ENCODE peak calls at places on chromosomes 7 and 10, in four cellular contexts. I is psoas muscle, R is IMR-90, W is OCI-LY7. X is an unnamed sample.

GRCh38 chr10:12448729-12449391 is 99.5 kb downstream of the CAMK1D start:
- DNase-seq in I (peak; percentile 37), R (peak; percentile 94), W (peak; percentile 14), X (peak; percentile 91)

GRCh38 chr7:73338321-73338720 is 10.4 kb downstream of the FKBP6 start:
- DNase-seq in I (no peak), R (peak; percentile 74), W (no peak), X (no peak)

GRCh38 chr10:5528989-5529701 is 4.4 kb downstream of the CALML3 start:
- DNase-seq in I (no peak), R (no peak), W (no peak), X (no peak)

GRCh38 chr7:70414368-70414767 is 717.6 kb upstream of the GALNT17 start:
- DNase-seq in I (no peak), R (no peak), W (no peak), X (no peak)

GRCh38 chr7:133753513-133753912 is 373.6 kb upstream of the LRGUK start:
- DNase-seq in I (no peak), R (no peak), W (no peak), X (no peak)

GRCh38 chr10:11724938-11725776 is 17.0 kb upstream of the ECHDC3 start:
- DNase-seq in I (no peak), R (peak; percentile 79), W (peak; percentile 90), X (no peak)

GRCh38 chr10:59674211-59674836 is 35.3 kb downstream of the SLC16A9 start:
- DNase-seq in I (no peak), R (peak; percentile 18), W (no peak), X (no peak)

GRCh38 chr7:96380111-96380512 is 58.2 kb upstream of the SLC25A13 start:
- DNase-seq in I (no peak), R (no peak), W (no peak), X (no peak)

GRCh38 chr7:115096262-115096661 is 174.4 kb downstream of the MDFIC start:
- DNase-seq in I (no peak), R (no peak), W (no peak), X (no peak)

GRCh38 chr10:132939957-132940790 is 2.2 kb downstream of the CFAP46 start:
- DNase-seq in I (peak; percentile 46), R (peak; percentile 47), W (peak; percentile 41), X (no peak)

GRCh38 chr10:29784175-29784773 is 149.5 kb upstream of the SVIL start:
- DNase-seq in I (peak; percentile 63), R (peak; percentile 100), W (no peak), X (peak; percentile 95)

GRCh38 chr7:141012044-141012685 is 2.6 kb downstream of the MRPS33 start:
- DNase-seq in I (peak; percentile 43), R (peak; percentile 62), W (peak; percentile 77), X (peak; percentile 52)

GRCh38 chr7:1951600-1951999 is 281.1 kb downstream of the MAD1L1 start:
- DNase-seq in I (peak; percentile 10), R (no peak), W (no peak), X (no peak)

GRCh38 chr10:6062101-6062771 is at the start of gene IL2RA:
- DNase-seq in I (no peak), R (no peak), W (peak; percentile 56), X (no peak)

GRCh38 chr7:116443101-116443523 is 56.4 kb upstream of the CAV2 start:
- DNase-seq in I (no peak), R (peak; percentile 97), W (no peak), X (peak; percentile 60)
- H3K27ac ChIP-seq in I (no peak overlapping the region), R (peak overlapping the region; percentile 87), W (no peak overlapping the region), X (peak overlapping the region; percentile 96)

GRCh38 chr7:95238252-95238938 is 85.9 kb downstream of the PON1 start:
- DNase-seq in I (no peak), R (no peak), W (no peak), X (no peak)

GRCh38 chr7:95244616-95245015 is 79.7 kb downstream of the PON1 start:
- DNase-seq in I (no peak), R (no peak), W (no peak), X (no peak)

GRCh38 chr7:95245828-95246227 is 78.5 kb downstream of the PON1 start:
- DNase-seq in I (no peak), R (no peak), W (no peak), X (no peak)

DNA sequence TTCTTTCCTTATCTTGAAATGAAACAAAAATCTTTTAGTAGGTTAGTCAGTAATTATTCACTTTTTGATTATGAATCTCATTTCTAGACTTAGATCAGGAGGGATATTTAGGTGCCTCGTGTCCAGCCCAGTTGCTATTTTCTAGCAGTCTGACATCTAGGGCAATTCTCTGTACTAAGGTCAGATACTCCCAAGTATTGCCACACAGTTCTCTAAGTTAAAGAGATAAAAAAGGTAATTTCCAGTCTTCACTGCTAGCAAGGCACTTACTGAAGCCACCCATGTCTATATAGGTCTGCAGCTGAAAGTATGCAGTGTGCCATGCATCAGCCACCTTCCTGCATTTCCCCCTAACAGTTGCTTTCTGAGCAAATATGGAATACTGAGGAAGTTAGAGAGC is 83.4 kb downstream of the PON1 start:
- DNase-seq in I (no peak), R (no peak), W (no peak), X (no peak)
- H3K4me3 ChIP-seq in I (no peak overlapping the region), R (no peak overlapping the region), W (no peak overlapping the region), X (no peak overlapping the region)

GRCh38 chr10:119209050-119209735 is 1.8 kb downstream of the GRK5 start:
- DNase-seq in I (peak; percentile 71), R (peak; percentile 80), W (peak; percentile 64), X (peak; percentile 78)

GRCh38 chr10:119209736-119210355 is 2.5 kb downstream of the GRK5 start:
- DNase-seq in I (no peak), R (peak; percentile 37), W (no peak), X (no peak)

GRCh38 chr10:119211625-119212441 is 4.5 kb downstream of the GRK5 start:
- DNase-seq in I (no peak), R (no peak), W (no peak), X (peak; percentile 46)

GRCh38 chr10:119210633-119211032 is 3.3 kb downstream of the GRK5 start:
- DNase-seq in I (no peak), R (no peak), W (no peak), X (no peak)

GRCh38 chr10:119211176-119211575 is 3.8 kb downstream of the GRK5 start:
- DNase-seq in I (no peak), R (peak; percentile 90), W (no peak), X (no peak)
- H3K27ac ChIP-seq in I (peak overlapping the region; percentile 31), R (peak overlapping the region; percentile 94), W (no peak overlapping the region), X (peak overlapping the region; percentile 80)

DNA sequence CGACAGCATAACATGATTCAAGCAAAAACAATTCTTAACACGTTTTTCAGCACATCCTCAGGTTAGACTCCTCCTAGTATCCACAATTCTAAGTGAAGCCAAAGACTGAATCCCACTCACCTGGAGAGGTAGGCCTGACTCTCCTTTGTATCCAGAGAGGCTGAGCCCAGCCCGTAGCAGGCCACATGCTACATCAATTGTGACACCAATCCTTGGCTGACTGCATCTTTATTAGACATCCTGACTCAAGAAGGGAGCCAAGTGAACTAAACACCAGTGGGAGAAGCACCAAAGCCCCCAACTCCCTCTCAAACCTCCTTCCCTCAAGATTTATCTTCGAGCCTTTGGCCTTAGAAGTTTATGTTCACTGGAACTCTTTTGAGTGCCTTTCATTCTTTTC is 125.5 kb upstream of the PDLIM1 start:
- DNase-seq in I (no peak), R (no peak), W (no peak), X (no peak)
- H3K4me3 ChIP-seq in I (peak overlapping the region; percentile 65), R (no peak overlapping the region), W (no peak overlapping the region), X (no peak overlapping the region)

DNA sequence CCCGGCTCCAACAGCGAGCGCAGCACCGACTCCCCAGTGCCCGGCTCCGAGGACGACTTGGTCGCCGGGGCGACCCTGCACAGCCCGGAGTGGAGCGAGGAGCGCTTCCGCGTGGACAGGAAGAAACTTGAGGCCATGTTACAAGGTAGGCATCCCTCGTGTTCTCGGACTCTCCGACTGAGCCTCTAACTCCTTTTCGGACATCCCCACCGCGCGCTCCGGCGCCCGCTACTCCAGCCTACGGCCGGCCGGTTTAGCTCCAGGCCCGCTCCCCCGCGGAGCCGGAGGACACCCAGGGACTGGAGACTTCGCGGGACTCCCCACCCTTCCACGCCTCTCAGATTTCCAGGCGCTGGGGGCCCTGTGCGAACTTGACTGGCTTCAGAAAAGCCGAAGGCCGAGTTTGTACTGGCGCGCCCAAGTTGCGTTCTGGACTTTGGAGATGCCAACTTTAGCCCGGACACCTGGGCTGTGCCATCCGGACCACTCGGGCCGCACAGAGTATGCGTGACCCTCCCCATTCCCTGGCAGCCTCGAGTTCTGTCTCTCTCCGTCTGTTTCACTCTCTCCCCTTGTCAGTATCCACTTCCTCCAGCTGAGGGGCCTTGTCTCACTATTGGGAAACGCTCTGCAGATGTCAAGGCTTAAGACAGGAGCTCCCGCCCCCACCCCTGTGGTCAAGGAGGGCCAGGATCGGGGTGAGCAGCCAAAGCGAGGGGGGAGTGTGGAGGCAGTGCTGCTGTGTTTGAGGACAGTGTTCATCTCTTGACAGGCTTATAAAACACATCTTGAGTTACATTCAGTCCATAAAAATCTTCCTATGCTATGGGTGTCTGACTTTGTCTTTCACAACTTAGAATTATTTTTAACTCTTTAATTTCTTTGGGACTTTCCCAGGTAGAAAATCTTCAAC is 773 bp downstream of the BICC1 start:
- DNase-seq in I (peak; percentile 73), R (peak; percentile 84), W (no peak), X (peak; percentile 69)
- H3K27ac ChIP-seq in I (peak overlapping the region; percentile 81), R (peak overlapping the region; percentile 77), W (no peak overlapping the region), X (peak overlapping the region; percentile 53)